ENCODE peak calls at places on chromosomes 11 and 22, in ten cellular contexts. One of them, this sample, is unnamed.

GRCh38 chr11:62073061-62073460 is 50.8 kb upstream of the INCENP start:
- DNase-seq in prostate gland: no peak
- DNase-seq in fibroblast of mammary gland: no peak
- DNase-seq in cardiac muscle cell: no peak
- DNase-seq in HCT116: no peak
- DNase-seq in coronary artery: no peak
- DNase-seq in breast epithelium: no peak
- DNase-seq in Panc1: no peak
- DNase-seq in H7: no peak
- DNase-seq in CD4-positive, CD25-positive, alpha-beta regulatory T cell: no peak
- DNase-seq in this sample: no peak

GRCh38 chr11:120248551-120249278 is 8.8 kb downstream of the POU2F3 start:
- DNase-seq in HCT116: peak
- DNase-seq in Panc1: no peak
- DNase-seq in coronary artery: no peak
- DNase-seq in breast epithelium: no peak
- DNase-seq in H7: no peak
- DNase-seq in fibroblast of mammary gland: peak
- DNase-seq in prostate gland: no peak
- DNase-seq in CD4-positive, CD25-positive, alpha-beta regulatory T cell: no peak
- DNase-seq in cardiac muscle cell: peak
- DNase-seq in this sample: peak

GRCh38 chr22:29946220-29946619 is 63.2 kb downstream of the MTMR3 start:
- DNase-seq in cardiac muscle cell: no peak
- DNase-seq in CD4-positive, CD25-positive, alpha-beta regulatory T cell: no peak
- DNase-seq in prostate gland: no peak
- DNase-seq in coronary artery: no peak
- DNase-seq in fibroblast of mammary gland: no peak
- DNase-seq in HCT116: no peak
- DNase-seq in breast epithelium: no peak
- DNase-seq in H7: peak
- DNase-seq in Panc1: no peak
- DNase-seq in this sample: no peak

GRCh38 chr11:119759324-119759723 is 30.3 kb upstream of the NECTIN1 start:
- DNase-seq in fibroblast of mammary gland: peak
- DNase-seq in coronary artery: no peak
- DNase-seq in prostate gland: no peak
- DNase-seq in CD4-positive, CD25-positive, alpha-beta regulatory T cell: no peak
- DNase-seq in HCT116: peak
- DNase-seq in cardiac muscle cell: peak
- DNase-seq in Panc1: no peak
- DNase-seq in H7: no peak
- DNase-seq in breast epithelium: no peak
- DNase-seq in this sample: peak

GRCh38 chr11:114180301-114181055 is 115.7 kb upstream of the NNMT start:
- DNase-seq in Panc1: no peak
- DNase-seq in coronary artery: no peak
- DNase-seq in H7: peak
- DNase-seq in CD4-positive, CD25-positive, alpha-beta regulatory T cell: no peak
- DNase-seq in HCT116: no peak
- DNase-seq in fibroblast of mammary gland: peak
- DNase-seq in breast epithelium: no peak
- DNase-seq in prostate gland: peak
- DNase-seq in cardiac muscle cell: peak
- DNase-seq in this sample: peak

GRCh38 chr11:19734171-19734570 is 21.5 kb downstream of the NAV2 start:
- DNase-seq in cardiac muscle cell: no peak
- DNase-seq in H7: no peak
- DNase-seq in Panc1: no peak
- DNase-seq in fibroblast of mammary gland: peak
- DNase-seq in HCT116: no peak
- DNase-seq in prostate gland: no peak
- DNase-seq in CD4-positive, CD25-positive, alpha-beta regulatory T cell: no peak
- DNase-seq in breast epithelium: no peak
- DNase-seq in coronary artery: no peak
- DNase-seq in this sample: no peak

GRCh38 chr11:84800755-84801346 is 826.3 kb downstream of the DLG2 start:
- DNase-seq in CD4-positive, CD25-positive, alpha-beta regulatory T cell: no peak
- DNase-seq in cardiac muscle cell: peak
- DNase-seq in H7: peak
- DNase-seq in prostate gland: no peak
- DNase-seq in fibroblast of mammary gland: peak
- DNase-seq in breast epithelium: no peak
- DNase-seq in coronary artery: no peak
- DNase-seq in Panc1: no peak
- DNase-seq in HCT116: peak
- DNase-seq in this sample: peak

GRCh38 chr22:44615602-44616180 is 86.3 kb upstream of the PRR5 start:
- DNase-seq in fibroblast of mammary gland: no peak
- DNase-seq in Panc1: no peak
- DNase-seq in CD4-positive, CD25-positive, alpha-beta regulatory T cell: no peak
- DNase-seq in H7: no peak
- DNase-seq in cardiac muscle cell: no peak
- DNase-seq in HCT116: no peak
- DNase-seq in coronary artery: no peak
- DNase-seq in prostate gland: no peak
- DNase-seq in breast epithelium: no peak
- DNase-seq in this sample: no peak

GRCh38 chr22:49848690-49849160 is 4.9 kb upstream of the ZBED4 start:
- DNase-seq in Panc1: no peak
- DNase-seq in prostate gland: no peak
- DNase-seq in CD4-positive, CD25-positive, alpha-beta regulatory T cell: no peak
- DNase-seq in coronary artery: no peak
- DNase-seq in HCT116: no peak
- DNase-seq in H7: peak
- DNase-seq in breast epithelium: peak
- DNase-seq in fibroblast of mammary gland: no peak
- DNase-seq in cardiac muscle cell: no peak
- DNase-seq in this sample: no peak

GRCh38 chr22:49845666-49846459 is 7.8 kb upstream of the ZBED4 start:
- DNase-seq in coronary artery: no peak
- DNase-seq in prostate gland: no peak
- DNase-seq in cardiac muscle cell: no peak
- DNase-seq in CD4-positive, CD25-positive, alpha-beta regulatory T cell: no peak
- DNase-seq in fibroblast of mammary gland: no peak
- DNase-seq in Panc1: no peak
- DNase-seq in breast epithelium: peak
- DNase-seq in H7: no peak
- DNase-seq in HCT116: no peak
- DNase-seq in this sample: no peak

GRCh38 chr22:49850021-49850911 is 3.4 kb upstream of the ZBED4 start:
- DNase-seq in fibroblast of mammary gland: no peak
- DNase-seq in HCT116: no peak
- DNase-seq in breast epithelium: no peak
- DNase-seq in prostate gland: no peak
- DNase-seq in cardiac muscle cell: no peak
- DNase-seq in Panc1: no peak
- DNase-seq in H7: peak
- DNase-seq in coronary artery: no peak
- DNase-seq in CD4-positive, CD25-positive, alpha-beta regulatory T cell: no peak
- DNase-seq in this sample: no peak

GRCh38 chr22:49849161-49850020 is 4.3 kb upstream of the ZBED4 start:
- DNase-seq in CD4-positive, CD25-positive, alpha-beta regulatory T cell: no peak
- DNase-seq in prostate gland: no peak
- DNase-seq in coronary artery: no peak
- DNase-seq in HCT116: no peak
- DNase-seq in H7: peak
- DNase-seq in Panc1: no peak
- DNase-seq in breast epithelium: peak
- DNase-seq in cardiac muscle cell: no peak
- DNase-seq in fibroblast of mammary gland: no peak
- DNase-seq in this sample: no peak

GRCh38 chr22:49847751-49848689 is 5.6 kb upstream of the ZBED4 start:
- DNase-seq in cardiac muscle cell: no peak
- DNase-seq in H7: peak
- DNase-seq in prostate gland: no peak
- DNase-seq in coronary artery: no peak
- DNase-seq in HCT116: no peak
- DNase-seq in fibroblast of mammary gland: no peak
- DNase-seq in breast epithelium: no peak
- DNase-seq in CD4-positive, CD25-positive, alpha-beta regulatory T cell: no peak
- DNase-seq in Panc1: no peak
- DNase-seq in this sample: no peak
- H3K4me3 ChIP-seq in cardiac muscle cell: peak
- H3K4me3 ChIP-seq in H7: peak
- H3K4me3 ChIP-seq in prostate gland: peak
- H3K4me3 ChIP-seq in coronary artery: peak
- H3K4me3 ChIP-seq in HCT116: no peak
- H3K4me3 ChIP-seq in fibroblast of mammary gland: no peak
- H3K4me3 ChIP-seq in breast epithelium: peak
- H3K4me3 ChIP-seq in CD4-positive, CD25-positive, alpha-beta regulatory T cell: no peak
- H3K4me3 ChIP-seq in Panc1: peak
- H3K4me3 ChIP-seq in this sample: peak

GRCh38 chr22:45997775-45998637 is 21.0 kb upstream of the WNT7B start:
- DNase-seq in prostate gland: no peak
- DNase-seq in breast epithelium: no peak
- DNase-seq in cardiac muscle cell: no peak
- DNase-seq in H7: no peak
- DNase-seq in CD4-positive, CD25-positive, alpha-beta regulatory T cell: no peak
- DNase-seq in coronary artery: no peak
- DNase-seq in HCT116: no peak
- DNase-seq in fibroblast of mammary gland: no peak
- DNase-seq in Panc1: no peak
- DNase-seq in this sample: no peak
- H3K4me3 ChIP-seq in prostate gland: no peak
- H3K4me3 ChIP-seq in breast epithelium: no peak
- H3K4me3 ChIP-seq in cardiac muscle cell: no peak
- H3K4me3 ChIP-seq in H7: no peak
- H3K4me3 ChIP-seq in CD4-positive, CD25-positive, alpha-beta regulatory T cell: no peak
- H3K4me3 ChIP-seq in coronary artery: peak
- H3K4me3 ChIP-seq in HCT116: no peak
- H3K4me3 ChIP-seq in fibroblast of mammary gland: peak
- H3K4me3 ChIP-seq in Panc1: no peak
- H3K4me3 ChIP-seq in this sample: peak

GRCh38 chr11:68843052-68843561 is 1.4 kb upstream of the CPT1A start:
- DNase-seq in coronary artery: no peak
- DNase-seq in H7: peak
- DNase-seq in fibroblast of mammary gland: peak
- DNase-seq in Panc1: no peak
- DNase-seq in CD4-positive, CD25-positive, alpha-beta regulatory T cell: peak
- DNase-seq in cardiac muscle cell: peak
- DNase-seq in breast epithelium: no peak
- DNase-seq in prostate gland: no peak
- DNase-seq in HCT116: no peak
- DNase-seq in this sample: peak

GRCh38 chr11:68844801-68845200 is 3.1 kb upstream of the CPT1A start:
- DNase-seq in H7: no peak
- DNase-seq in CD4-positive, CD25-positive, alpha-beta regulatory T cell: no peak
- DNase-seq in HCT116: no peak
- DNase-seq in breast epithelium: no peak
- DNase-seq in prostate gland: no peak
- DNase-seq in fibroblast of mammary gland: no peak
- DNase-seq in coronary artery: no peak
- DNase-seq in Panc1: no peak
- DNase-seq in cardiac muscle cell: no peak
- DNase-seq in this sample: no peak

GRCh38 chr11:68845351-68846002 is 3.8 kb upstream of the CPT1A start:
- DNase-seq in H7: no peak
- DNase-seq in Panc1: no peak
- DNase-seq in HCT116: no peak
- DNase-seq in fibroblast of mammary gland: peak
- DNase-seq in prostate gland: no peak
- DNase-seq in cardiac muscle cell: no peak
- DNase-seq in breast epithelium: no peak
- DNase-seq in CD4-positive, CD25-positive, alpha-beta regulatory T cell: no peak
- DNase-seq in coronary artery: no peak
- DNase-seq in this sample: peak

GRCh38 chr11:68843703-68844312 is 2.1 kb upstream of the CPT1A start:
- DNase-seq in prostate gland: peak
- DNase-seq in breast epithelium: peak
- DNase-seq in Panc1: no peak
- DNase-seq in H7: peak
- DNase-seq in coronary artery: no peak
- DNase-seq in CD4-positive, CD25-positive, alpha-beta regulatory T cell: peak
- DNase-seq in fibroblast of mammary gland: no peak
- DNase-seq in HCT116: peak
- DNase-seq in cardiac muscle cell: peak
- DNase-seq in this sample: no peak

DNA sequence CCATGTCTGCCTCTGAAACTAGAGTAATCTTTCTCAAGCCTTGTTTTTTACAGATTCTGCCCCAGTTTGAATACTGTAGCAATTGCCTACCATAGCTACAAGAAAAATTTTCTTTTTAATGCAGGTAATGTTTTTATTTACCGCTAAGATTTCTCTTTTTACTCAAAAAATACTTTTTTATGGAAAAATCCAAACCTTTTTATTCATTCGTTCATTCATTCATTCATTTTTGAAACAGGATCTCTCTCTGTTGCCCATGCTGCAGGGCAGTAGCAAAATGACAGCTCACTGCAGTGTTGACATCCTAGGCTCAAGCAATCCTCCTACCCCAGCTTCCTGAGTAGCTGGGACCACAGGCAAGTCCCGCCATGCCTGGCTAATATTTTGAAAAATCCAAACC is 2.7 kb upstream of the CPT1A start:
- DNase-seq in coronary artery: no peak
- DNase-seq in breast epithelium: no peak
- DNase-seq in HCT116: no peak
- DNase-seq in H7: no peak
- DNase-seq in Panc1: no peak
- DNase-seq in cardiac muscle cell: no peak
- DNase-seq in fibroblast of mammary gland: no peak
- DNase-seq in CD4-positive, CD25-positive, alpha-beta regulatory T cell: no peak
- DNase-seq in prostate gland: no peak
- DNase-seq in this sample: no peak
- H3K4me3 ChIP-seq in coronary artery: peak
- H3K4me3 ChIP-seq in breast epithelium: no peak
- H3K4me3 ChIP-seq in HCT116: peak
- H3K4me3 ChIP-seq in H7: peak
- H3K4me3 ChIP-seq in Panc1: peak
- H3K4me3 ChIP-seq in cardiac muscle cell: peak
- H3K4me3 ChIP-seq in fibroblast of mammary gland: no peak
- H3K4me3 ChIP-seq in CD4-positive, CD25-positive, alpha-beta regulatory T cell: no peak
- H3K4me3 ChIP-seq in prostate gland: peak
- H3K4me3 ChIP-seq in this sample: no peak

DNA sequence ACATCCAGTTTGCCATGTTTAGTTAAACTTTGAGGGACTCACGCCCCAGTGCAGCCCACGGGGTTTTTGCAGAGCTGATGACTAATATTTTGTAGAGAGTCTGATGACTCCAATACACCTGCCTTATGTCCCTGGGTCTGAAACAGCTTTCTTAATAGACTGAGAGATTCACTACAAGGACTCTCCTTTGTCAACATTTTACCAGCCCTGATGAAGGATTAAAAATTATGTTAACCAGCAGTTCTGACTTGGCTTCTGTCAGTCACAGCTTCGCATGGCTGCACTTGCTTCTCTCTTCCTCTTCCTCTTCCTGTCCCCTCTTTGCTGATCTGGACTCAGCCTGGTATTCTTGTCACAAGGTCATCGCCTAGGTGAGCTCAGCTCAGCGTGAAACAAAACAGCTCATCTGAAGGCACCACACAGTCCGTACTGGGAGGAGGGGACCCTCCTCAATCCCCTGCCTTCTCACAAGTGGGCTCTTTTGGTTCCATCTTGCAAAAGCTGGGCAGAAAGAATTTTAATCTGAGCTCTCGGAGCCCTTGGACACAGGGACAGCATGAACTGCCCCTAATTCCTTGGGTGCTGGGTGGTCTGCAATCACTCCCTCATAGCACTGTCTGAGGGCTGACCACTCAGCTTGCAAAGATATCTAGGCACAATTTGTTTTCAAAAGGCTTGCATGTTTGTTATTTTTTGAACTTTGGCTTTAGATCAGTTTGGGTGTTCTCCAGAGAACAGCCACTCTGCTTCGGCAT is 38.1 kb upstream of the POU2AF1 start:
- DNase-seq in fibroblast of mammary gland: peak
- DNase-seq in CD4-positive, CD25-positive, alpha-beta regulatory T cell: no peak
- DNase-seq in HCT116: no peak
- DNase-seq in H7: no peak
- DNase-seq in cardiac muscle cell: no peak
- DNase-seq in Panc1: no peak
- DNase-seq in coronary artery: no peak
- DNase-seq in prostate gland: no peak
- DNase-seq in breast epithelium: no peak
- DNase-seq in this sample: no peak
- H3K4me3 ChIP-seq in fibroblast of mammary gland: no peak
- H3K4me3 ChIP-seq in CD4-positive, CD25-positive, alpha-beta regulatory T cell: peak
- H3K4me3 ChIP-seq in HCT116: no peak
- H3K4me3 ChIP-seq in H7: no peak
- H3K4me3 ChIP-seq in cardiac muscle cell: no peak
- H3K4me3 ChIP-seq in Panc1: no peak
- H3K4me3 ChIP-seq in coronary artery: no peak
- H3K4me3 ChIP-seq in prostate gland: no peak
- H3K4me3 ChIP-seq in breast epithelium: no peak
- H3K4me3 ChIP-seq in this sample: no peak